ENCODE peak calls at places on chromosomes 5 and 9, in four cellular contexts. S is CD4-positive, alpha-beta T cell; X is caudate nucleus; K is AG04450. H is an unnamed sample.

GRCh38 chr5:146877783-146878470 is 630 bp downstream of the PPP2R2B start:
- DNase-seq in S (peak), K (no peak), X (peak), H (no peak)

GRCh38 chr5:43804723-43805122 is 201.7 kb downstream of the NNT start:
- DNase-seq in K (no peak), S (no peak), X (no peak), H (no peak)

GRCh38 chr5:1523480-1523792 is 324 bp downstream of the LPCAT1 start:
- DNase-seq in S (no peak), X (no peak), K (no peak), H (no peak)

GRCh38 chr5:10703676-10704075 is 57.4 kb downstream of the DAP start:
- DNase-seq in S (no peak), X (no peak), K (no peak), H (no peak)

GRCh38 chr9:108270041-108270440 is 585.7 kb downstream of the ACTL7B start:
- DNase-seq in K (no peak), S (no peak), X (no peak), H (no peak)

GRCh38 chr9:133621868-133622267 is 12.7 kb upstream of the FAM163B start:
- DNase-seq in K (no peak), S (no peak), X (no peak), H (no peak)

GRCh38 chr9:127682351-127683136 is 24.2 kb upstream of the CFAP157 start:
- DNase-seq in S (no peak), X (no peak), K (no peak), H (no peak)

GRCh38 chr5:128480158-128480557 is 57.9 kb downstream of the FBN2 start:
- DNase-seq in K (no peak), S (no peak), X (no peak), H (no peak)

GRCh38 chr9:124645274-124645673 is 125.8 kb downstream of the NR6A1 start:
- DNase-seq in S (no peak), K (no peak), X (no peak), H (no peak)

GRCh38 chr9:33350310-33350709 is 52.1 kb downstream of the AQP7 start:
- DNase-seq in K (peak), S (no peak), X (no peak), H (no peak)

GRCh38 chr9:134891016-134891589 is 10.5 kb downstream of the FCN2 start:
- DNase-seq in X (no peak), K (no peak), S (no peak), H (no peak)

GRCh38 chr5:28473531-28474107 is 1435.2 kb upstream of the CDH9 start:
- DNase-seq in S (no peak), K (no peak), X (no peak), H (no peak)

GRCh38 chr5:37568018-37568753 is 189.1 kb downstream of the WDR70 start:
- DNase-seq in X (no peak), S (no peak), K (no peak), H (no peak)

GRCh38 chr5:136374003-136374402 is 8.7 kb upstream of the TRPC7 start:
- DNase-seq in S (no peak), K (no peak), X (no peak), H (peak)

GRCh38 chr5:169121631-169122420 is 179.1 kb downstream of the SLIT3 start:
- DNase-seq in K (no peak), S (no peak), X (no peak), H (no peak)

GRCh38 chr5:175797521-175798038 is 73.8 kb upstream of the CPLX2 start:
- DNase-seq in K (no peak), S (no peak), X (no peak), H (no peak)

GRCh38 chr5:115815693-115816225 is 700 bp downstream of the CDO1 start:
- DNase-seq in X (no peak), K (no peak), S (no peak), H (no peak)

GRCh38 chr9:129328357-129329103 is 150.5 kb upstream of the IER5L start:
- DNase-seq in S (peak), X (no peak), K (no peak), H (no peak)

GRCh38 chr5:158811921-158812320 is 287.8 kb downstream of the EBF1 start:
- DNase-seq in S (no peak), K (no peak), X (no peak), H (no peak)

GRCh38 chr9:100099722-100100042 is 639 bp downstream of the INVS start:
- DNase-seq in S (no peak), X (no peak), K (no peak), H (no peak)

GRCh38 chr5:1011226-1011631 is 2.6 kb downstream of the NKD2 start:
- DNase-seq in X (no peak), K (no peak), S (peak), H (no peak)

GRCh38 chr9:113427629-113428028 is 17.1 kb downstream of the C9orf43 start:
- DNase-seq in K (no peak), S (no peak), X (no peak), H (no peak)

GRCh38 chr9:124602204-124602603 is 95.0 kb upstream of the NR5A1 start:
- DNase-seq in K (no peak), X (no peak), S (no peak), H (peak)

GRCh38 chr5:167658890-167659289 is 632.6 kb upstream of the WWC1 start:
- DNase-seq in X (no peak), S (no peak), K (no peak), H (no peak)

GRCh38 chr5:147403659-147404640 is 105.9 kb downstream of the DPYSL3 start:
- DNase-seq in S (no peak), K (peak), X (no peak), H (peak)

GRCh38 chr5:141864371-141865370 is 13.5 kb downstream of the PCDH1 start:
- DNase-seq in K (no peak), X (no peak), S (no peak), H (no peak)

GRCh38 chr9:20684865-20685696 is 1.0 kb downstream of the FOCAD start:
- DNase-seq in K (no peak), S (no peak), X (no peak), H (peak)

GRCh38 chr5:1444361-1445189 is 665 bp downstream of the SLC6A3 start:
- DNase-seq in K (no peak), S (no peak), X (no peak), H (no peak)

GRCh38 chr5:4229414-4229813 is 633.8 kb downstream of the IRX1 start:
- DNase-seq in K (no peak), X (no peak), S (no peak), H (no peak)

GRCh38 chr5:147234825-147235635 is at the start of gene STK32A:
- DNase-seq in X (peak), K (no peak), S (no peak), H (peak)

GRCh38 chr5:57221049-57221568 is 47.2 kb downstream of the GPBP1 start:
- DNase-seq in X (no peak), S (no peak), K (no peak), H (no peak)

DNA sequence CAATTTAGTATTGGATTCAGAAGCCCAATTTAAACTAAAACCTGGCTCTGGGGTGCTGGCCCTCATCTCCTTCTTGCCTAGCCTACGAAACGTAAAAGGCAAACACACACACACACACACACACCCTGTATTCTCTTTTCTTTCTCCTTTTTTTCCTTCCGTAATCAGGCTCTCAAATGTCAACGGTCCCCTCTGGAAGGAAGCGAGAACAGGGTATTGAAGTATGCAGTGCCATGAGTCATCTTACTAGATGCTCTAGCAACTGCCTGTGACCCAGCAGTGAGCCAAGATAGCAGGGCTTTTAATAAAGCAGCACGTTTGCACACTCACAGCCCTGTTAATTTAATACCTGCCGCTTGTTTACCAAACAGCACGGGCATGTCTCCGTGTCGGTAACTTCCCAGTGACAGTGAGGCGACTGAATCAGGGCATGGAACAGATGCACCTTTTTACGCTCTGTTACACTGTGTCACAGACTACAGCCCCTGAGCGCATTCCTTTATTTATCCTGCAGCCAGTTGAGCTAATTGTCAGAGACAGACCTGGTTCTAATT is 243.8 kb downstream of the BNC2 start:
- DNase-seq in X (no peak), S (no peak), K (peak), H (no peak)
- H3K27ac ChIP-seq in X (no peak), S (no peak), K (peak), H (no peak)

DNA sequence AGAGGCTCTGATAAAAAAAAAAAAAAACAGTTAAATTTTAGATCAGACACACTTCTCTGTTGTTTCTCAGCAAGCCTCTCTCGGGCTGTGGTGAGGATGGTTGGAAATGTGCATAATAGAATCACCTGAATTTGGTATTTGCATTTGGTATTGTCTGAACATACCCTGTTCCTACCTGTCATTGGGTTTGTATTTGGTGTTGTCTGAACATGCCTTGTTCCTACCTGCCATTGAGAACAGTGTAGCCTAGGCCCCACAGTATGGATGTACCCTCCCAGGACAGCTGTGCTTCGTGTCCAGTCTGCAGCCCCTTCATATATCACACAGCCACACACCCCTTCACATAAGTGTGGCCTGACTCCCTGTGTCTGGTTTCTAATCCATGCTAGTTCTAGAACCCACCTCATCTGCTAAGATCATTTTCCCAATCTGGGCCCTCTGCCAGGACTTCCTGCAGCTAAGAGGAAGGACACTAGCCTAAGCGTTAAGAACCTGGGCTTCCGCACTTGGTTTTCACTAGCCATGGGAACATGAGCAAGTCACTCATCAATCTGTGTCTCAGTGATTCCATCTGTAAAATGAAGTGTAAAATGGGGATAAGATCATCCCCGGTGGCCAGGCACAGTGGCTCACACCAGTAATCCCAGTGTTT is 49.2 kb downstream of the ITGA2 start:
- DNase-seq in K (no peak), S (no peak), X (no peak), H (peak)
- H3K27ac ChIP-seq in K (peak), S (no peak), X (no peak), H (peak)

GRCh38 chr5:55603947-55604346 is 69.2 kb upstream of the PLPP1 start:
- DNase-seq in X (no peak), K (no peak), S (no peak), H (no peak)
- H3K27ac ChIP-seq in X (peak), K (peak), S (no peak), H (peak)

GRCh38 chr5:114412509-114413171 is 50.8 kb downstream of the KCNN2 start:
- DNase-seq in S (no peak), X (no peak), K (peak), H (peak)
- H3K27ac ChIP-seq in S (no peak), X (no peak), K (peak), H (peak)

GRCh38 chr5:149206524-149207141 is 65.0 kb upstream of the AFAP1L1 start:
- DNase-seq in S (no peak), K (no peak), X (no peak), H (peak)

GRCh38 chr5:149210968-149211495 is 60.6 kb upstream of the AFAP1L1 start:
- DNase-seq in K (no peak), S (no peak), X (no peak), H (no peak)

GRCh38 chr5:149205625-149206523 is 64.6 kb downstream of the ABLIM3 start:
- DNase-seq in X (no peak), K (peak), S (no peak), H (no peak)

GRCh38 chr5:149210229-149210628 is 61.4 kb upstream of the AFAP1L1 start:
- DNase-seq in X (no peak), S (no peak), K (peak), H (no peak)

GRCh38 chr5:149207821-149208220 is 63.8 kb upstream of the AFAP1L1 start:
- DNase-seq in X (no peak), S (no peak), K (no peak), H (no peak)
- H3K27ac ChIP-seq in X (no peak), S (no peak), K (no peak), H (no peak)

GRCh38 chr9:38384990-38385848 is 7.3 kb upstream of the ALDH1B1 start:
- DNase-seq in K (no peak), S (no peak), X (no peak), H (no peak)
- H3K27ac ChIP-seq in K (no peak), S (no peak), X (no peak), H (no peak)

GRCh38 chr5:177361418-177362101 is 3.8 kb downstream of the RGS14 start:
- DNase-seq in X (no peak), S (no peak), K (no peak), H (no peak)

GRCh38 chr5:177359860-177360259 is 2.1 kb downstream of the RGS14 start:
- DNase-seq in K (no peak), X (no peak), S (no peak), H (no peak)

GRCh38 chr5:177358333-177358939 is 712 bp downstream of the RGS14 start:
- DNase-seq in S (no peak), K (no peak), X (no peak), H (no peak)

GRCh38 chr5:177357459-177358332 is at the start of gene RGS14:
- DNase-seq in K (no peak), X (no peak), S (peak), H (no peak)

GRCh38 chr5:177359451-177359851 is 1.7 kb downstream of the RGS14 start:
- DNase-seq in S (no peak), K (no peak), X (no peak), H (no peak)
- H3K27ac ChIP-seq in S (peak), K (no peak), X (peak), H (no peak)

GRCh38 chr5:58544926-58545325 is 37.9 kb upstream of the RAB3C start:
- DNase-seq in X (no peak), K (no peak), S (no peak), H (no peak)
- H3K27ac ChIP-seq in X (no peak), K (no peak), S (no peak), H (no peak)

GRCh38 chr5:76751291-76751690 is 35.4 kb downstream of the F2R start:
- DNase-seq in S (no peak), K (no peak), X (no peak), H (no peak)

GRCh38 chr5:76762484-76762883 is 46.6 kb downstream of the F2R start:
- DNase-seq in X (no peak), S (no peak), K (no peak), H (no peak)

GRCh38 chr5:76754765-76755164 is 38.8 kb downstream of the F2R start:
- DNase-seq in K (no peak), S (no peak), X (no peak), H (no peak)

GRCh38 chr5:76755779-76756637 is 40.1 kb downstream of the F2R start:
- DNase-seq in S (no peak), X (no peak), K (no peak), H (no peak)

DNA sequence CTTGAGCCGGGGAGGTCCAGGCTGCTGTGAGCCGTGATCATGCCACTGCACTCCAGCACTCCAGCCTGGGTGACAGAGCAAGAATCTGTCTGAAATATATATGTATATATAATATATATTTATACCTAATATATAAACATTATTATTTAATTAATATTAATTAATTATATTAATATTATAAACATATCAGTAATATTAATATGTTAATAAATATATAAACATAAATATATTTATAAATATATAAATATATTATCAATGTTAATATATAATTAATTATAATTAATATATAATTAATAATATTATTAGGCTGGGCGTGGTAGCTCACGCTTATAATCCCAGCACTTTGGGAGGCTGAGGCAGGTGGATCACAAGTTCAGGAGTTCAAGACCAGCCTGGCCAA is 41.1 kb downstream of the F2R start:
- DNase-seq in X (no peak), K (no peak), S (no peak), H (no peak)
- H3K27ac ChIP-seq in X (no peak), K (no peak), S (no peak), H (no peak)

GRCh38 chr9:94668424-94668916 is 29.2 kb upstream of the FBP1 start:
- DNase-seq in K (no peak), X (no peak), S (no peak), H (no peak)

GRCh38 chr9:94675008-94675841 is 35.9 kb upstream of the FBP1 start:
- DNase-seq in X (no peak), K (no peak), S (no peak), H (no peak)

GRCh38 chr9:94676446-94677148 is 37.3 kb upstream of the FBP1 start:
- DNase-seq in K (no peak), X (no peak), S (no peak), H (no peak)

GRCh38 chr9:94672811-94673487 is 33.6 kb upstream of the FBP1 start:
- DNase-seq in K (no peak), S (no peak), X (no peak), H (no peak)
- H3K27ac ChIP-seq in K (no peak), S (no peak), X (no peak), H (peak)